ENCODE peak calls at places on chromosomes 4 and X, in five cellular contexts. One of them, this sample, is unnamed.

GRCh38 chrX:2703991-2704369 is 12.9 kb downstream of the CD99 start:
- DNase-seq in stimulated activated CD4-positive, alpha-beta T cell treated with anti-CD3 and anti-CD28 coated beads, Interleukin-4, amount 100 ng/mL, for 4 hours: no peak
- DNase-seq in pons: no peak
- DNase-seq in ascending aorta: no peak
- DNase-seq in GM19239: no peak
- DNase-seq in this sample: peak

GRCh38 chr4:22607382-22607781 is 85.4 kb upstream of the GBA3 start:
- DNase-seq in stimulated activated CD4-positive, alpha-beta T cell treated with anti-CD3 and anti-CD28 coated beads, Interleukin-4, amount 100 ng/mL, for 4 hours: peak
- DNase-seq in pons: peak
- DNase-seq in ascending aorta: no peak
- DNase-seq in GM19239: no peak
- DNase-seq in this sample: peak

GRCh38 chr4:102439835-102440234 is 61.3 kb upstream of the NFKB1 start:
- DNase-seq in stimulated activated CD4-positive, alpha-beta T cell treated with anti-CD3 and anti-CD28 coated beads, Interleukin-4, amount 100 ng/mL, for 4 hours: no peak
- DNase-seq in pons: peak
- DNase-seq in ascending aorta: no peak
- DNase-seq in GM19239: no peak
- DNase-seq in this sample: peak

GRCh38 chrX:112642349-112642748 is 37.4 kb downstream of the LHFPL1 start:
- DNase-seq in stimulated activated CD4-positive, alpha-beta T cell treated with anti-CD3 and anti-CD28 coated beads, Interleukin-4, amount 100 ng/mL, for 4 hours: peak
- DNase-seq in pons: peak
- DNase-seq in ascending aorta: no peak
- DNase-seq in GM19239: peak
- DNase-seq in this sample: peak

GRCh38 chr4:111937368-111937767 is 207.9 kb upstream of the FAM241A start:
- DNase-seq in stimulated activated CD4-positive, alpha-beta T cell treated with anti-CD3 and anti-CD28 coated beads, Interleukin-4, amount 100 ng/mL, for 4 hours: no peak
- DNase-seq in pons: peak
- DNase-seq in ascending aorta: no peak
- DNase-seq in GM19239: no peak
- DNase-seq in this sample: peak

GRCh38 chrX:154123241-154124219 is 20.5 kb upstream of the OPN1LW start:
- DNase-seq in stimulated activated CD4-positive, alpha-beta T cell treated with anti-CD3 and anti-CD28 coated beads, Interleukin-4, amount 100 ng/mL, for 4 hours: peak
- DNase-seq in pons: peak
- DNase-seq in ascending aorta: no peak
- DNase-seq in GM19239: no peak
- DNase-seq in this sample: peak

GRCh38 chrX:107450823-107451509 is 1.5 kb downstream of the FRMPD3 start:
- DNase-seq in stimulated activated CD4-positive, alpha-beta T cell treated with anti-CD3 and anti-CD28 coated beads, Interleukin-4, amount 100 ng/mL, for 4 hours: no peak
- DNase-seq in pons: no peak
- DNase-seq in ascending aorta: no peak
- DNase-seq in GM19239: no peak
- DNase-seq in this sample: peak

GRCh38 chr4:160675550-160675949 is 1488.2 kb downstream of the FSTL5 start:
- DNase-seq in stimulated activated CD4-positive, alpha-beta T cell treated with anti-CD3 and anti-CD28 coated beads, Interleukin-4, amount 100 ng/mL, for 4 hours: no peak
- DNase-seq in pons: no peak
- DNase-seq in ascending aorta: no peak
- DNase-seq in GM19239: no peak
- DNase-seq in this sample: no peak

GRCh38 chr4:16483540-16483939 is 257.3 kb upstream of the TAPT1 start:
- DNase-seq in stimulated activated CD4-positive, alpha-beta T cell treated with anti-CD3 and anti-CD28 coated beads, Interleukin-4, amount 100 ng/mL, for 4 hours: no peak
- DNase-seq in pons: no peak
- DNase-seq in ascending aorta: no peak
- DNase-seq in GM19239: no peak
- DNase-seq in this sample: no peak

GRCh38 chrX:124194209-124194608 is 138.3 kb upstream of the TEX13D start:
- DNase-seq in stimulated activated CD4-positive, alpha-beta T cell treated with anti-CD3 and anti-CD28 coated beads, Interleukin-4, amount 100 ng/mL, for 4 hours: no peak
- DNase-seq in pons: no peak
- DNase-seq in ascending aorta: no peak
- DNase-seq in GM19239: no peak
- DNase-seq in this sample: no peak

GRCh38 chrX:108165349-108166111 is 74.0 kb downstream of the ATG4A start:
- DNase-seq in stimulated activated CD4-positive, alpha-beta T cell treated with anti-CD3 and anti-CD28 coated beads, Interleukin-4, amount 100 ng/mL, for 4 hours: no peak
- DNase-seq in pons: peak
- DNase-seq in ascending aorta: no peak
- DNase-seq in GM19239: no peak
- DNase-seq in this sample: peak

GRCh38 chr4:145069361-145069760 is 28.6 kb downstream of the ANAPC10 start:
- DNase-seq in stimulated activated CD4-positive, alpha-beta T cell treated with anti-CD3 and anti-CD28 coated beads, Interleukin-4, amount 100 ng/mL, for 4 hours: no peak
- DNase-seq in pons: no peak
- DNase-seq in ascending aorta: no peak
- DNase-seq in GM19239: no peak
- DNase-seq in this sample: no peak

GRCh38 chr4:178738026-178738425 is 1295.8 kb upstream of the AGA start:
- DNase-seq in stimulated activated CD4-positive, alpha-beta T cell treated with anti-CD3 and anti-CD28 coated beads, Interleukin-4, amount 100 ng/mL, for 4 hours: no peak
- DNase-seq in pons: no peak
- DNase-seq in ascending aorta: no peak
- DNase-seq in GM19239: no peak
- DNase-seq in this sample: no peak

GRCh38 chr4:89836031-89836777 is 757 bp downstream of the SNCA start:
- DNase-seq in stimulated activated CD4-positive, alpha-beta T cell treated with anti-CD3 and anti-CD28 coated beads, Interleukin-4, amount 100 ng/mL, for 4 hours: no peak
- DNase-seq in pons: peak
- DNase-seq in ascending aorta: no peak
- DNase-seq in GM19239: no peak
- DNase-seq in this sample: peak

GRCh38 chr4:128287159-128287870 is at the start of gene PGRMC2:
- DNase-seq in stimulated activated CD4-positive, alpha-beta T cell treated with anti-CD3 and anti-CD28 coated beads, Interleukin-4, amount 100 ng/mL, for 4 hours: peak
- DNase-seq in pons: peak
- DNase-seq in ascending aorta: no peak
- DNase-seq in GM19239: no peak
- DNase-seq in this sample: no peak

GRCh38 chrX:44903107-44903506 is 30.1 kb downstream of the KDM6A start:
- DNase-seq in stimulated activated CD4-positive, alpha-beta T cell treated with anti-CD3 and anti-CD28 coated beads, Interleukin-4, amount 100 ng/mL, for 4 hours: peak
- DNase-seq in pons: no peak
- DNase-seq in ascending aorta: no peak
- DNase-seq in GM19239: no peak
- DNase-seq in this sample: no peak

GRCh38 chrX:1355131-1355799 is 18.7 kb downstream of the IL3RA start:
- DNase-seq in stimulated activated CD4-positive, alpha-beta T cell treated with anti-CD3 and anti-CD28 coated beads, Interleukin-4, amount 100 ng/mL, for 4 hours: no peak
- DNase-seq in pons: no peak
- DNase-seq in ascending aorta: no peak
- DNase-seq in GM19239: no peak
- DNase-seq in this sample: no peak

GRCh38 chrX:129984196-129984962 is 1.9 kb downstream of the BCORL1 start:
- DNase-seq in stimulated activated CD4-positive, alpha-beta T cell treated with anti-CD3 and anti-CD28 coated beads, Interleukin-4, amount 100 ng/mL, for 4 hours: peak
- DNase-seq in pons: no peak
- DNase-seq in ascending aorta: no peak
- DNase-seq in GM19239: no peak
- DNase-seq in this sample: peak

GRCh38 chr4:126627255-126627654 is 1005.5 kb upstream of the INTU start:
- DNase-seq in stimulated activated CD4-positive, alpha-beta T cell treated with anti-CD3 and anti-CD28 coated beads, Interleukin-4, amount 100 ng/mL, for 4 hours: no peak
- DNase-seq in pons: no peak
- DNase-seq in ascending aorta: no peak
- DNase-seq in GM19239: no peak
- DNase-seq in this sample: no peak

GRCh38 chr4:5770051-5770450 is 59.0 kb downstream of the EVC start:
- DNase-seq in stimulated activated CD4-positive, alpha-beta T cell treated with anti-CD3 and anti-CD28 coated beads, Interleukin-4, amount 100 ng/mL, for 4 hours: no peak
- DNase-seq in pons: no peak
- DNase-seq in ascending aorta: no peak
- DNase-seq in GM19239: no peak
- DNase-seq in this sample: no peak

GRCh38 chr4:76640252-76640925 is 205.4 kb downstream of the SHROOM3 start:
- DNase-seq in stimulated activated CD4-positive, alpha-beta T cell treated with anti-CD3 and anti-CD28 coated beads, Interleukin-4, amount 100 ng/mL, for 4 hours: no peak
- DNase-seq in pons: peak
- DNase-seq in ascending aorta: no peak
- DNase-seq in GM19239: no peak
- DNase-seq in this sample: peak

GRCh38 chr4:73137121-73137520 is 67.6 kb upstream of the COX18 start:
- DNase-seq in stimulated activated CD4-positive, alpha-beta T cell treated with anti-CD3 and anti-CD28 coated beads, Interleukin-4, amount 100 ng/mL, for 4 hours: no peak
- DNase-seq in pons: no peak
- DNase-seq in ascending aorta: no peak
- DNase-seq in GM19239: no peak
- DNase-seq in this sample: no peak

GRCh38 chrX:151754641-151755215 is 20.2 kb downstream of the CNGA2 start:
- DNase-seq in stimulated activated CD4-positive, alpha-beta T cell treated with anti-CD3 and anti-CD28 coated beads, Interleukin-4, amount 100 ng/mL, for 4 hours: no peak
- DNase-seq in pons: no peak
- DNase-seq in ascending aorta: no peak
- DNase-seq in GM19239: no peak
- DNase-seq in this sample: no peak

GRCh38 chrX:49919617-49920016 is 2.8 kb upstream of the CLCN5 start:
- DNase-seq in stimulated activated CD4-positive, alpha-beta T cell treated with anti-CD3 and anti-CD28 coated beads, Interleukin-4, amount 100 ng/mL, for 4 hours: peak
- DNase-seq in pons: no peak
- DNase-seq in ascending aorta: no peak
- DNase-seq in GM19239: no peak
- DNase-seq in this sample: peak

GRCh38 chr4:145097821-145098674 is at the start of the genes ABCE1 and ANAPC10:
- DNase-seq in stimulated activated CD4-positive, alpha-beta T cell treated with anti-CD3 and anti-CD28 coated beads, Interleukin-4, amount 100 ng/mL, for 4 hours: peak
- DNase-seq in pons: peak
- DNase-seq in ascending aorta: peak
- DNase-seq in GM19239: peak
- DNase-seq in this sample: peak

GRCh38 chr4:41178372-41179085 is 35.8 kb downstream of the APBB2 start:
- DNase-seq in stimulated activated CD4-positive, alpha-beta T cell treated with anti-CD3 and anti-CD28 coated beads, Interleukin-4, amount 100 ng/mL, for 4 hours: no peak
- DNase-seq in pons: no peak
- DNase-seq in ascending aorta: no peak
- DNase-seq in GM19239: no peak
- DNase-seq in this sample: no peak

GRCh38 chr4:35734381-35735098 is 509.8 kb downstream of the ARAP2 start:
- DNase-seq in stimulated activated CD4-positive, alpha-beta T cell treated with anti-CD3 and anti-CD28 coated beads, Interleukin-4, amount 100 ng/mL, for 4 hours: no peak
- DNase-seq in pons: no peak
- DNase-seq in ascending aorta: no peak
- DNase-seq in GM19239: no peak
- DNase-seq in this sample: no peak

GRCh38 chr4:1458581-1458980 is 52.3 kb upstream of the NKX1-1 start:
- DNase-seq in stimulated activated CD4-positive, alpha-beta T cell treated with anti-CD3 and anti-CD28 coated beads, Interleukin-4, amount 100 ng/mL, for 4 hours: no peak
- DNase-seq in pons: no peak
- DNase-seq in ascending aorta: no peak
- DNase-seq in GM19239: no peak
- DNase-seq in this sample: no peak

GRCh38 chr4:104641427-104641826 is 146.7 kb upstream of the CXXC4 start:
- DNase-seq in stimulated activated CD4-positive, alpha-beta T cell treated with anti-CD3 and anti-CD28 coated beads, Interleukin-4, amount 100 ng/mL, for 4 hours: no peak
- DNase-seq in pons: no peak
- DNase-seq in ascending aorta: no peak
- DNase-seq in GM19239: no peak
- DNase-seq in this sample: no peak

GRCh38 chrX:43618376-43619205 is 37.5 kb upstream of the MAOA start:
- DNase-seq in stimulated activated CD4-positive, alpha-beta T cell treated with anti-CD3 and anti-CD28 coated beads, Interleukin-4, amount 100 ng/mL, for 4 hours: no peak
- DNase-seq in pons: no peak
- DNase-seq in ascending aorta: no peak
- DNase-seq in GM19239: no peak
- DNase-seq in this sample: no peak

GRCh38 chrX:153762636-153763173 is 1.3 kb upstream of the PLXNB3 start:
- DNase-seq in stimulated activated CD4-positive, alpha-beta T cell treated with anti-CD3 and anti-CD28 coated beads, Interleukin-4, amount 100 ng/mL, for 4 hours: no peak
- DNase-seq in pons: no peak
- DNase-seq in ascending aorta: no peak
- DNase-seq in GM19239: no peak
- DNase-seq in this sample: no peak

GRCh38 chr4:145883173-145883572 is 55.5 kb downstream of the ZNF827 start:
- DNase-seq in stimulated activated CD4-positive, alpha-beta T cell treated with anti-CD3 and anti-CD28 coated beads, Interleukin-4, amount 100 ng/mL, for 4 hours: no peak
- DNase-seq in pons: peak
- DNase-seq in ascending aorta: no peak
- DNase-seq in GM19239: no peak
- DNase-seq in this sample: no peak

GRCh38 chrX:13373027-13373806 is 53.4 kb upstream of the ATXN3L start:
- DNase-seq in stimulated activated CD4-positive, alpha-beta T cell treated with anti-CD3 and anti-CD28 coated beads, Interleukin-4, amount 100 ng/mL, for 4 hours: no peak
- DNase-seq in pons: no peak
- DNase-seq in ascending aorta: no peak
- DNase-seq in GM19239: no peak
- DNase-seq in this sample: no peak

GRCh38 chr4:182578402-182578801 is 335.2 kb downstream of the TENM3 start:
- DNase-seq in stimulated activated CD4-positive, alpha-beta T cell treated with anti-CD3 and anti-CD28 coated beads, Interleukin-4, amount 100 ng/mL, for 4 hours: no peak
- DNase-seq in pons: no peak
- DNase-seq in ascending aorta: no peak
- DNase-seq in GM19239: no peak
- DNase-seq in this sample: no peak